ENCODE peak calls at places on chromosome 13, in seven cellular contexts. H is astrocyte; Z is astrocyte of the spinal cord; C is mucosa of descending colon; X is effector memory CD4-positive, alpha-beta T cell; V is adrenal gland; J is tibial artery. O is an unnamed sample.

GRCh38 chr13:24280722-24281121 is 28.7 kb upstream of the C1QTNF9 start:
- DNase-seq in C (no peak), H (no peak), V (peak), Z (no peak), J (no peak), X (no peak), O (no peak)

GRCh38 chr13:36531746-36532486 is 99.6 kb downstream of the CCNA1 start:
- DNase-seq in X (no peak), C (no peak), Z (peak), V (peak), J (no peak), H (peak), O (no peak)

GRCh38 chr13:73341748-73342147 is 282.9 kb downstream of the KLF5 start:
- DNase-seq in V (no peak), H (peak), X (no peak), J (no peak), C (no peak), Z (peak), O (no peak)

GRCh38 chr13:36549771-36550170 is 117.5 kb downstream of the CCNA1 start:
- DNase-seq in V (no peak), X (no peak), C (no peak), J (no peak), H (no peak), Z (no peak), O (no peak)

GRCh38 chr13:31749929-31750328 is 10.6 kb downstream of the RXFP2 start:
- DNase-seq in H (peak), Z (peak), J (no peak), V (no peak), X (no peak), C (no peak), O (no peak)

GRCh38 chr13:112587359-112587766 is 590 bp downstream of the TUBGCP3 start:
- DNase-seq in H (peak), J (peak), C (peak), X (peak), Z (peak), V (peak), O (peak)

GRCh38 chr13:84491952-84492351 is 609.7 kb upstream of the SLITRK1 start:
- DNase-seq in V (no peak), J (no peak), C (no peak), H (no peak), X (no peak), Z (no peak), O (no peak)

GRCh38 chr13:86051134-86052103 is 252.2 kb upstream of the SLITRK6 start:
- DNase-seq in V (no peak), Z (peak), J (no peak), X (no peak), C (peak), H (no peak), O (no peak)

GRCh38 chr13:44197791-44198770 is 175.5 kb upstream of the SERP2 start:
- DNase-seq in V (no peak), H (peak), Z (peak), C (no peak), J (no peak), X (no peak), O (no peak)

GRCh38 chr13:83216521-83217245 is 665.6 kb downstream of the SLITRK1 start:
- DNase-seq in H (no peak), V (no peak), X (no peak), J (no peak), Z (no peak), C (no peak), O (no peak)

GRCh38 chr13:82358284-82358683 is 1524.0 kb downstream of the SLITRK1 start:
- DNase-seq in Z (no peak), C (no peak), V (no peak), H (peak), J (no peak), X (no peak), O (no peak)

GRCh38 chr13:23825179-23825578 is 64.0 kb downstream of the MIPEP start:
- DNase-seq in Z (no peak), J (no peak), V (no peak), C (no peak), H (no peak), X (no peak), O (no peak)

GRCh38 chr13:39134574-39134973 is 96.3 kb downstream of the NHLRC3 start:
- DNase-seq in C (no peak), X (no peak), V (no peak), J (no peak), Z (no peak), H (no peak), O (no peak)

GRCh38 chr13:42283574-42283973 is 11.6 kb downstream of the AKAP11 start:
- DNase-seq in H (no peak), X (no peak), Z (no peak), C (peak), V (no peak), J (no peak), O (no peak)
- H3K4me3 ChIP-seq in H (no peak), X (no peak), Z (no peak), C (no peak), V (no peak), J (no peak), O (no peak)

GRCh38 chr13:59483441-59484116 is 680.1 kb downstream of the DIAPH3 start:
- DNase-seq in J (no peak), H (peak), V (peak), C (no peak), X (no peak), Z (peak), O (no peak)
- H3K4me3 ChIP-seq in J (no peak), H (no peak), V (no peak), C (no peak), X (no peak), Z (no peak), O (no peak)

DNA sequence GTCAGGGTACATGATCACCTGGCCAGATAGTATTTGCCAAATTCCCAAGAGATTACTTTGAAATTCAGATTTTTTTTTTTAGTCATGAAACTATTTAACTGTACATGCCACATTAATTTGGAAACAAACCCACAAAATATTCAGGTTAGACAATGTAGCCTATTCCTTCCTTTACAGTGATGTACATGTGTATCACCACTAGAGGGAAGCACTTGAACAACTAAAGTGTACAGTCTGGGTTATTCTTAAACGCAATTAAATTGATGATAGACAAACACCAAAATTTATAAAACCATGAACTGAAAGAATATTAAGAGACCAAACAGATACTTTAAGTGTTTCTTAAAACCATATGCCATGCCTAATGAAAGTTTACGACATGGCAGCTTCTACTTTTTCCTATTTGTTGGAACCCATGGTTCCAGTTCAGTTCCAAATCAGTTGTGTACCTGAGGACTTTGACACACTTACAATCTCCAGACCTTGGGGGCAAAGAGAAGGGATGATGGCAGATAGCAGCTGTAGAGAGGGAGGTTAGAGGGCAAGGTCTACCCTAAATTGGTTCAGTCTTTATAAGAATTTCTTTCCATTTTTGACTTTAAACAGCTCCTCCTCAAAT is 52.8 kb downstream of the TNFSF13B start:
- DNase-seq in V (no peak), H (peak), X (no peak), C (no peak), Z (peak), J (no peak), O (no peak)
- H3K4me3 ChIP-seq in V (no peak), H (no peak), X (no peak), C (no peak), Z (no peak), J (no peak), O (no peak)

GRCh38 chr13:96707146-96707545 is 287.1 kb downstream of the OXGR1 start:
- DNase-seq in J (no peak), V (no peak), H (no peak), X (no peak), C (no peak), Z (no peak), O (no peak)
- H3K4me3 ChIP-seq in J (no peak), V (no peak), H (no peak), X (no peak), C (no peak), Z (no peak), O (no peak)

DNA sequence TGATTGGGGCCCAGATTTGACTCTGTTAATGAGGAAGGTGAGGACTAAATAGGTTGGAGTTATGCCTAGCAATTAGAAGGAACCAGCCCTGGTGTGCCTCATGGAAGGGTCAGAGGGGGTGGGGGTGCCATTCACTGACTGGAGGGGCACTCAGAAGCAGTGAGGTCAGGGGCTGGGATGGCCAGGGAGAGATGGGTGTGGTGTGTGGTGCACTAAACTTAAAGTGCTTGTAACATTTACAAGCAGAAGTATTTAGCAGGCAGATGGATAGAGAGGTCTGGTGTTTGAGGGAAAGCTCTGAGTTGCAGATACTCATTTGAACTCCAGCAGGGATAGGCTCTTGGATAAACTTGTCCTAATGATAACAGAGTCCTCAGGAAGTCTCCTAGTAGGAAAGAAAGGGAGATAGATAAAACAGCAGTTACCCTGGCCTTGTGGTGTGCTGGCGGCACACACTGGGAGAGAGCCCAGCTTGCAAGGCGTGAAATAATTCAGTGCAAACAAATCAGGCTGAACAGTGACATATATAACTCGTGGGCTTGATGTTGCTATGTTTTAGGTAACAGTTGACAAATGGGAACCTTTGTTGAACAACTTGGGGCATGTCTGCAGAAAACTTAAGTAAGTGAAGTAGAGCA is 20.0 kb upstream of the UPF3A start:
- DNase-seq in J (no peak), X (no peak), C (no peak), H (no peak), V (no peak), Z (no peak), O (no peak)
- H3K4me3 ChIP-seq in J (no peak), X (no peak), C (no peak), H (no peak), V (no peak), Z (no peak), O (no peak)

GRCh38 chr13:111256946-111257345 is 63.5 kb upstream of the TEX29 start:
- DNase-seq in V (no peak), H (no peak), J (no peak), Z (no peak), C (no peak), X (no peak), O (no peak)
- H3K4me3 ChIP-seq in V (no peak), H (no peak), J (no peak), Z (no peak), C (no peak), X (no peak), O (no peak)

GRCh38 chr13:77800219-77800618 is 102.7 kb downstream of the SLAIN1 start:
- DNase-seq in Z (no peak), J (no peak), X (no peak), C (no peak), V (no peak), H (peak), O (no peak)
- H3K4me3 ChIP-seq in Z (no peak), J (no peak), X (no peak), C (no peak), V (no peak), H (no peak), O (no peak)

DNA sequence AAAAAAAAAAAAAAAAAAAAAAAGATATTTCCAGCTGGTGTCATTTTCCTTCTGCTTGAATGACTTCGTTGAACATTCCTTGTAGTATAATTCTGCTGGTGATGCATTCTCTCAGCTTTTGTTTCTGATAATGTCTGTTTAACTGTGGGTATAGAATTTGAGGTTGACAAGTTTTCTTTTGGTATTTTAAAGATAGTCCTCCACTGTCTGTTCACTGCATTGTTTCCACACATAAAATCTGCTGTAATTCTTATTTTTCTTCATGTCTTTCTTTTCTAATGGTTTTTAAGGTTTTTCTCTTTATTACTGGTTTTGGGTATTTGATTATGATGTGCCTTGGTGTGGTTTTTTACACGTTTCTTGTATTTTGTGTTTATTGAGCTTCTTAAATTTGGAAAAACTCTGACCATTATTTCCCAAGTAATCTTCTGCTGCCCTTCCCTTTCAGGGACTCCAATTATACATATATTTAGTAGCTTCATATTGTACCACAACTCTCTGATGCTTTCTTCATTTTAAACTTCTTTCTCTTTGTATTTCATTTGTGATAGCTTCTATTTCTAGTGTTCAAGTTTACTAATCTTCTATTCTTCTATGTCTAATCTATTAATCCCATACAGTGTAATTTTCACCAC is 6.3 kb downstream of the EEF1AKMT1 start:
- DNase-seq in V (no peak), C (no peak), X (no peak), Z (no peak), H (no peak), J (no peak), O (no peak)
- H3K4me3 ChIP-seq in V (no peak), C (no peak), X (no peak), Z (no peak), H (no peak), J (no peak), O (no peak)

O was measured in CD8-positive, alpha-beta memory T cell.